ENCODE peak calls at places on chromosomes 1 and 21, in six cellular contexts. One of them, this sample, is unnamed.

GRCh38 chr1:113917400-113918082 is 11.6 kb upstream of the HIPK1 start:
- DNase-seq in tibial nerve: no peak
- DNase-seq in lower leg skin: no peak
- DNase-seq in uterus: no peak
- DNase-seq in transverse colon: no peak
- DNase-seq in heart left ventricle: no peak
- DNase-seq in this sample: no peak

GRCh38 chr21:41953249-41953830 is 478 bp downstream of the C2CD2 start:
- DNase-seq in tibial nerve: no peak
- DNase-seq in lower leg skin: no peak
- DNase-seq in uterus: peak; percentile 35
- DNase-seq in transverse colon: peak; percentile 26
- DNase-seq in heart left ventricle: peak; percentile 37
- DNase-seq in this sample: no peak

GRCh38 chr21:41895643-41896493 is 16.7 kb upstream of the PRDM15 start:
- DNase-seq in tibial nerve: no peak
- DNase-seq in lower leg skin: no peak
- DNase-seq in uterus: no peak
- DNase-seq in transverse colon: peak; percentile 32
- DNase-seq in heart left ventricle: no peak
- DNase-seq in this sample: no peak

GRCh38 chr21:16983425-16983824 is 529.4 kb upstream of the CXADR start:
- DNase-seq in tibial nerve: no peak
- DNase-seq in lower leg skin: no peak
- DNase-seq in uterus: no peak
- DNase-seq in transverse colon: no peak
- DNase-seq in heart left ventricle: no peak
- DNase-seq in this sample: no peak

GRCh38 chr21:44569861-44570517 is 3.5 kb upstream of the KRTAP10-4 start:
- DNase-seq in tibial nerve: no peak
- DNase-seq in lower leg skin: peak; percentile 78
- DNase-seq in uterus: no peak
- DNase-seq in transverse colon: no peak
- DNase-seq in heart left ventricle: no peak
- DNase-seq in this sample: peak; percentile 29

GRCh38 chr1:90973897-90974798 is 47.7 kb downstream of the ZNF644 start:
- DNase-seq in tibial nerve: no peak
- DNase-seq in lower leg skin: no peak
- DNase-seq in uterus: no peak
- DNase-seq in transverse colon: no peak
- DNase-seq in heart left ventricle: no peak
- DNase-seq in this sample: no peak

GRCh38 chr1:112862753-112863426 is 93.1 kb downstream of the SLC16A1 start:
- DNase-seq in tibial nerve: no peak
- DNase-seq in lower leg skin: no peak
- DNase-seq in uterus: no peak
- DNase-seq in transverse colon: no peak
- DNase-seq in heart left ventricle: no peak
- DNase-seq in this sample: no peak

GRCh38 chr1:230788561-230789275 is 41.5 kb downstream of the CAPN9 start:
- DNase-seq in tibial nerve: no peak
- DNase-seq in lower leg skin: peak; percentile 73
- DNase-seq in uterus: no peak
- DNase-seq in transverse colon: no peak
- DNase-seq in heart left ventricle: no peak
- DNase-seq in this sample: no peak

GRCh38 chr1:240804475-240804874 is 192.5 kb upstream of the GREM2 start:
- DNase-seq in tibial nerve: no peak
- DNase-seq in lower leg skin: no peak
- DNase-seq in uterus: no peak
- DNase-seq in transverse colon: no peak
- DNase-seq in heart left ventricle: no peak
- DNase-seq in this sample: no peak

GRCh38 chr1:216425577-216425976 is 2.3 kb upstream of the USH2A start:
- DNase-seq in tibial nerve: no peak
- DNase-seq in lower leg skin: no peak
- DNase-seq in uterus: no peak
- DNase-seq in transverse colon: no peak
- DNase-seq in heart left ventricle: peak; percentile 30
- DNase-seq in this sample: no peak

GRCh38 chr21:36419996-36420395 is 34.8 kb downstream of the CHAF1B start:
- DNase-seq in tibial nerve: peak; percentile 68
- DNase-seq in lower leg skin: peak; percentile 91
- DNase-seq in uterus: peak; percentile 72
- DNase-seq in transverse colon: peak; percentile 78
- DNase-seq in heart left ventricle: peak; percentile 93
- DNase-seq in this sample: peak; percentile 89

GRCh38 chr1:55463814-55464445 is 248.8 kb upstream of the USP24 start:
- DNase-seq in tibial nerve: peak; percentile 44
- DNase-seq in lower leg skin: no peak
- DNase-seq in uterus: peak; percentile 40
- DNase-seq in transverse colon: no peak
- DNase-seq in heart left ventricle: no peak
- DNase-seq in this sample: no peak

GRCh38 chr1:115496904-115497527 is 144.8 kb upstream of the VANGL1 start:
- DNase-seq in tibial nerve: no peak
- DNase-seq in lower leg skin: no peak
- DNase-seq in uterus: no peak
- DNase-seq in transverse colon: no peak
- DNase-seq in heart left ventricle: no peak
- DNase-seq in this sample: no peak

GRCh38 chr1:209657918-209658317 is 5.7 kb upstream of the LAMB3 start:
- DNase-seq in tibial nerve: no peak
- DNase-seq in lower leg skin: no peak
- DNase-seq in uterus: no peak
- DNase-seq in transverse colon: no peak
- DNase-seq in heart left ventricle: no peak
- DNase-seq in this sample: no peak

GRCh38 chr1:33310702-33311101 is 10.2 kb downstream of the A3GALT2 start:
- DNase-seq in tibial nerve: no peak
- DNase-seq in lower leg skin: no peak
- DNase-seq in uterus: no peak
- DNase-seq in transverse colon: no peak
- DNase-seq in heart left ventricle: peak; percentile 13
- DNase-seq in this sample: no peak

GRCh38 chr1:1431845-1432565 is 3.5 kb upstream of the VWA1 start:
- DNase-seq in tibial nerve: no peak
- DNase-seq in lower leg skin: peak; percentile 91
- DNase-seq in uterus: peak; percentile 60
- DNase-seq in transverse colon: peak; percentile 74
- DNase-seq in heart left ventricle: peak; percentile 88
- DNase-seq in this sample: no peak

GRCh38 chr1:223776075-223776814 is 63.9 kb downstream of the CAPN2 start:
- DNase-seq in tibial nerve: no peak
- DNase-seq in lower leg skin: no peak
- DNase-seq in uterus: no peak
- DNase-seq in transverse colon: no peak
- DNase-seq in heart left ventricle: peak; percentile 35
- DNase-seq in this sample: no peak

GRCh38 chr1:26602378-26602959 is 72.9 kb downstream of the RPS6KA1 start:
- DNase-seq in tibial nerve: peak; percentile 96
- DNase-seq in lower leg skin: no peak
- DNase-seq in uterus: no peak
- DNase-seq in transverse colon: peak; percentile 22
- DNase-seq in heart left ventricle: no peak
- DNase-seq in this sample: peak; percentile 67

GRCh38 chr1:200319143-200319542 is 90.7 kb downstream of the ZNF281 start:
- DNase-seq in tibial nerve: no peak
- DNase-seq in lower leg skin: no peak
- DNase-seq in uterus: no peak
- DNase-seq in transverse colon: no peak
- DNase-seq in heart left ventricle: no peak
- DNase-seq in this sample: no peak

GRCh38 chr1:223840254-223840653 is 5.5 kb downstream of the TP53BP2 start:
- DNase-seq in tibial nerve: no peak
- DNase-seq in lower leg skin: no peak
- DNase-seq in uterus: no peak
- DNase-seq in transverse colon: no peak
- DNase-seq in heart left ventricle: no peak
- DNase-seq in this sample: no peak

GRCh38 chr1:33298623-33299277 is 22.1 kb downstream of the A3GALT2 start:
- DNase-seq in tibial nerve: peak; percentile 72
- DNase-seq in lower leg skin: peak; percentile 94
- DNase-seq in uterus: peak; percentile 71
- DNase-seq in transverse colon: peak; percentile 76
- DNase-seq in heart left ventricle: peak; percentile 81
- DNase-seq in this sample: peak; percentile 61

GRCh38 chr1:229714964-229715603 is 89.0 kb downstream of the URB2 start:
- DNase-seq in tibial nerve: no peak
- DNase-seq in lower leg skin: no peak
- DNase-seq in uterus: no peak
- DNase-seq in transverse colon: peak; percentile 48
- DNase-seq in heart left ventricle: no peak
- DNase-seq in this sample: peak; percentile 28

GRCh38 chr1:117967472-117967871 is 37.9 kb downstream of the WDR3 start:
- DNase-seq in tibial nerve: no peak
- DNase-seq in lower leg skin: no peak
- DNase-seq in uterus: no peak
- DNase-seq in transverse colon: no peak
- DNase-seq in heart left ventricle: no peak
- DNase-seq in this sample: no peak

GRCh38 chr1:70290248-70290647 is 64.3 kb downstream of the ANKRD13C start:
- DNase-seq in tibial nerve: no peak
- DNase-seq in lower leg skin: no peak
- DNase-seq in uterus: no peak
- DNase-seq in transverse colon: no peak
- DNase-seq in heart left ventricle: no peak
- DNase-seq in this sample: no peak

GRCh38 chr21:38097789-38098188 is 159.0 kb upstream of the KCNJ15 start:
- DNase-seq in tibial nerve: no peak
- DNase-seq in lower leg skin: no peak
- DNase-seq in uterus: no peak
- DNase-seq in transverse colon: no peak
- DNase-seq in heart left ventricle: no peak
- DNase-seq in this sample: no peak

GRCh38 chr1:226772456-226773139 is 33.5 kb upstream of the ITPKB start:
- DNase-seq in tibial nerve: no peak
- DNase-seq in lower leg skin: no peak
- DNase-seq in uterus: no peak
- DNase-seq in transverse colon: no peak
- DNase-seq in heart left ventricle: no peak
- DNase-seq in this sample: no peak

GRCh38 chr1:148333875-148334338 is 149.2 kb downstream of the PPIAL4G start:
- DNase-seq in tibial nerve: no peak
- DNase-seq in lower leg skin: no peak
- DNase-seq in uterus: no peak
- DNase-seq in transverse colon: no peak
- DNase-seq in heart left ventricle: no peak
- DNase-seq in this sample: no peak

GRCh38 chr1:116255933-116256649 is 117.0 kb upstream of the ATP1A1 start:
- DNase-seq in tibial nerve: no peak
- DNase-seq in lower leg skin: no peak
- DNase-seq in uterus: no peak
- DNase-seq in transverse colon: no peak
- DNase-seq in heart left ventricle: no peak
- DNase-seq in this sample: no peak

GRCh38 chr1:36728051-36728450 is 245.3 kb upstream of the CSF3R start:
- DNase-seq in tibial nerve: no peak
- DNase-seq in lower leg skin: no peak
- DNase-seq in uterus: no peak
- DNase-seq in transverse colon: no peak
- DNase-seq in heart left ventricle: no peak
- DNase-seq in this sample: no peak

GRCh38 chr1:45922374-45922773 is 119.0 kb downstream of the MAST2 start:
- DNase-seq in tibial nerve: no peak
- DNase-seq in lower leg skin: no peak
- DNase-seq in uterus: no peak
- DNase-seq in transverse colon: no peak
- DNase-seq in heart left ventricle: peak; percentile 88
- DNase-seq in this sample: no peak

GRCh38 chr1:160416369-160416768 is 16.0 kb downstream of the VANGL2 start:
- DNase-seq in tibial nerve: no peak
- DNase-seq in lower leg skin: peak; percentile 75
- DNase-seq in uterus: no peak
- DNase-seq in transverse colon: no peak
- DNase-seq in heart left ventricle: no peak
- DNase-seq in this sample: no peak
- TF ChIP-seq CTCF in tibial nerve: peak; percentile 4
- TF ChIP-seq CTCF in lower leg skin: no peak
- TF ChIP-seq CTCF in uterus: no peak
- TF ChIP-seq CTCF in transverse colon: no peak
- TF ChIP-seq CTCF in heart left ventricle: no peak
- TF ChIP-seq CTCF in this sample: no peak

DNA sequence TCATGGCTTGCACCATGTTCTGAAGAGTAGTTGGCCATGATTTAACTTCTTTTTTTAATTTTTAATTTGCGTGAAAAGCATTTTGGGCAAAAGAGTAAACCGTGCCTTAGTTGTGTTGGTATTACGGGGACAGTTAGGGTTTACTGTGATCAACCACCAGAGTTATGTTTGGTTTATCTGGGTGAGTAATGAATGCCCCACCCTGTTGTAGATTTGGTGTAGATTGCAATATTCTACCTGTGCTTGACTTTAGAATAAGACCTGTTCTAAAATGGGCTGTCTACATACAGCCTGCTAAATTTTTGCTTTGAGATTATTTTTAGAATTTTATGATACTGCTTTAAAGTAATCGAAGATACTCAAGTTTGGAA is 1.4 kb downstream of the USP25 start:
- DNase-seq in tibial nerve: no peak
- DNase-seq in lower leg skin: no peak
- DNase-seq in uterus: no peak
- DNase-seq in transverse colon: no peak
- DNase-seq in heart left ventricle: no peak
- DNase-seq in this sample: no peak
- TF ChIP-seq POLR2A in tibial nerve: no peak
- TF ChIP-seq POLR2A in lower leg skin: no peak
- TF ChIP-seq POLR2A in uterus: no peak
- TF ChIP-seq POLR2A in transverse colon: peak; percentile 39
- TF ChIP-seq POLR2A in heart left ventricle: no peak
- TF ChIP-seq POLR2A in this sample: no peak

DNA sequence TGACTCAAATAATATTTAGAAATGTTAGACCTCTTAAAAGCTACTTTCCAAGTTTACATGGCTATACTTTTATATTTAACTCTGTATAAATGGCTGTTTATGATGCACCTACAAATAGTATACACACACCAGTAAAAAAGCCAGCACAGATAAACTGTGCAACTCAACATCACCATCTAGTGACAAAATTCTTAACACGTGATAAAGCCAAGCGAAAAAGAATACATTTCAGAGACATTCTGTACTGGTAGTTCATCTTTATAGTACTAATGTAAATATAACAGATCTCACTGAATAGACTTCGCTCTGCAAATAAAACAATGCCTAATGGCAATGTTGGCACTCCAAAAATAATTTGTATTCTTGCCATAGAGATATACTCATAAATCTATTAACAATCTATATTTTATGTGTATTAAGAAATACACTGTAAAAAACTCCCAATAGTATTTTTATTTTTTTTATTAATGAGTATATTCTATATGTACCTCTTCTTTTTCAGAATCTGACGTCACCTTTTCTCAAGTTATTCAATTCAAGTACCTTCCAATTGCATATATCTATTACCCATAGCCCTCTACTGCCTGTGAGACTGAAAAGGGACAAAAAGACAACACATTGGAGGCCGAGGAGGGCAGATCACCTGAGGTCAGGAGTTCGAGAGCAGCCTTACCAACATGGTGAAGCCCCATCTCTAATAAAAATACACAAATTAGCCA is 100.2 kb downstream of the DPYD start:
- DNase-seq in tibial nerve: no peak
- DNase-seq in lower leg skin: no peak
- DNase-seq in uterus: no peak
- DNase-seq in transverse colon: no peak
- DNase-seq in heart left ventricle: no peak
- DNase-seq in this sample: no peak
- TF ChIP-seq CTCF in tibial nerve: peak; percentile 21
- TF ChIP-seq CTCF in lower leg skin: no peak
- TF ChIP-seq CTCF in uterus: peak; percentile 29
- TF ChIP-seq CTCF in transverse colon: peak; percentile 34
- TF ChIP-seq CTCF in heart left ventricle: peak; percentile 59
- TF ChIP-seq CTCF in this sample: peak; percentile 28

GRCh38 chr1:155255243-155256100 is at the start of gene ENTREP3:
- DNase-seq in tibial nerve: peak; percentile 84
- DNase-seq in lower leg skin: peak; percentile 97
- DNase-seq in uterus: peak; percentile 90
- DNase-seq in transverse colon: peak; percentile 89
- DNase-seq in heart left ventricle: peak; percentile 91
- DNase-seq in this sample: peak; percentile 92
- TF ChIP-seq POLR2A in tibial nerve: peak; percentile 83
- TF ChIP-seq POLR2A in lower leg skin: no peak
- TF ChIP-seq POLR2A in uterus: peak; percentile 55
- TF ChIP-seq POLR2A in transverse colon: peak; percentile 60
- TF ChIP-seq POLR2A in heart left ventricle: no peak
- TF ChIP-seq POLR2A in this sample: peak; percentile 46

This sample was measured in adrenal gland.